ENCODE peak calls at places on chromosomes 5 and 9, in eight cellular contexts. One of them, this sample, is unnamed.

GRCh38 chr9:20570086-20570485 is 52.2 kb downstream of the MLLT3 start:
- DNase-seq in GM23338: no peak
- DNase-seq in K562: no peak
- DNase-seq in SK-N-SH: no peak
- DNase-seq in HCT116: no peak
- DNase-seq in HL-60: no peak
- DNase-seq in GM12878: no peak
- DNase-seq in HepG2: no peak
- DNase-seq in this sample: no peak

GRCh38 chr9:73149371-73150067 is 2.1 kb upstream of the ANXA1 start:
- DNase-seq in GM23338: no peak
- DNase-seq in K562: peak; percentile 44
- DNase-seq in SK-N-SH: no peak
- DNase-seq in HCT116: peak; percentile 69
- DNase-seq in HL-60: peak; percentile 75
- DNase-seq in GM12878: peak; percentile 21
- DNase-seq in HepG2: no peak
- DNase-seq in this sample: no peak

GRCh38 chr5:170303564-170303963 is 6.0 kb upstream of the LCP2 start:
- DNase-seq in GM23338: no peak
- DNase-seq in K562: no peak
- DNase-seq in SK-N-SH: no peak
- DNase-seq in HCT116: no peak
- DNase-seq in HL-60: no peak
- DNase-seq in GM12878: no peak
- DNase-seq in HepG2: no peak
- DNase-seq in this sample: no peak

GRCh38 chr9:85377751-85378289 is 363.9 kb downstream of the AGTPBP1 start:
- DNase-seq in GM23338: no peak
- DNase-seq in K562: no peak
- DNase-seq in SK-N-SH: peak; percentile 63
- DNase-seq in HCT116: no peak
- DNase-seq in HL-60: no peak
- DNase-seq in GM12878: no peak
- DNase-seq in HepG2: no peak
- DNase-seq in this sample: no peak

GRCh38 chr5:72818866-72819534 is 2.5 kb downstream of the TNPO1 start:
- DNase-seq in GM23338: peak; percentile 92
- DNase-seq in K562: peak; percentile 45
- DNase-seq in SK-N-SH: peak; percentile 67
- DNase-seq in HCT116: peak; percentile 37
- DNase-seq in HL-60: no peak
- DNase-seq in GM12878: no peak
- DNase-seq in HepG2: peak; percentile 53
- DNase-seq in this sample: no peak

GRCh38 chr5:150599917-150600511 is 40.4 kb upstream of the SYNPO start:
- DNase-seq in GM23338: no peak
- DNase-seq in K562: peak; percentile 29
- DNase-seq in SK-N-SH: peak; percentile 86
- DNase-seq in HCT116: no peak
- DNase-seq in HL-60: no peak
- DNase-seq in GM12878: no peak
- DNase-seq in HepG2: no peak
- DNase-seq in this sample: no peak

GRCh38 chr5:154794525-154795234 is 39.5 kb downstream of the LARP1 start:
- DNase-seq in GM23338: no peak
- DNase-seq in K562: no peak
- DNase-seq in SK-N-SH: no peak
- DNase-seq in HCT116: no peak
- DNase-seq in HL-60: no peak
- DNase-seq in GM12878: no peak
- DNase-seq in HepG2: no peak
- DNase-seq in this sample: no peak

GRCh38 chr5:17785774-17786173 is 151.5 kb downstream of the TAF11L14 start:
- DNase-seq in GM23338: peak; percentile 33
- DNase-seq in K562: no peak
- DNase-seq in SK-N-SH: no peak
- DNase-seq in HCT116: no peak
- DNase-seq in HL-60: no peak
- DNase-seq in GM12878: no peak
- DNase-seq in HepG2: no peak
- DNase-seq in this sample: no peak

GRCh38 chr5:174378116-174378874 is 332.8 kb downstream of the NSG2 start:
- DNase-seq in GM23338: no peak
- DNase-seq in K562: no peak
- DNase-seq in SK-N-SH: no peak
- DNase-seq in HCT116: no peak
- DNase-seq in HL-60: no peak
- DNase-seq in GM12878: no peak
- DNase-seq in HepG2: no peak
- DNase-seq in this sample: no peak

GRCh38 chr5:127812570-127812969 is 109.4 kb downstream of the CCDC192 start:
- DNase-seq in GM23338: no peak
- DNase-seq in K562: no peak
- DNase-seq in SK-N-SH: no peak
- DNase-seq in HCT116: no peak
- DNase-seq in HL-60: no peak
- DNase-seq in GM12878: no peak
- DNase-seq in HepG2: no peak
- DNase-seq in this sample: no peak

GRCh38 chr5:96884995-96885394 is 8.7 kb downstream of the ERAP2 start:
- DNase-seq in GM23338: no peak
- DNase-seq in K562: no peak
- DNase-seq in SK-N-SH: no peak
- DNase-seq in HCT116: no peak
- DNase-seq in HL-60: no peak
- DNase-seq in GM12878: no peak
- DNase-seq in HepG2: no peak
- DNase-seq in this sample: no peak

GRCh38 chr9:19785230-19785629 is 3.6 kb downstream of the SLC24A2 start:
- DNase-seq in GM23338: no peak
- DNase-seq in K562: no peak
- DNase-seq in SK-N-SH: no peak
- DNase-seq in HCT116: no peak
- DNase-seq in HL-60: no peak
- DNase-seq in GM12878: no peak
- DNase-seq in HepG2: no peak
- DNase-seq in this sample: no peak

GRCh38 chr9:89744730-89745129 is 139.9 kb downstream of the GADD45G start:
- DNase-seq in GM23338: no peak
- DNase-seq in K562: no peak
- DNase-seq in SK-N-SH: no peak
- DNase-seq in HCT116: no peak
- DNase-seq in HL-60: no peak
- DNase-seq in GM12878: no peak
- DNase-seq in HepG2: no peak
- DNase-seq in this sample: no peak

GRCh38 chr5:139867109-139867508 is 71.5 kb downstream of the PSD2 start:
- DNase-seq in GM23338: no peak
- DNase-seq in K562: no peak
- DNase-seq in SK-N-SH: no peak
- DNase-seq in HCT116: no peak
- DNase-seq in HL-60: no peak
- DNase-seq in GM12878: no peak
- DNase-seq in HepG2: no peak
- DNase-seq in this sample: no peak

GRCh38 chr9:93480728-93481324 is 27.4 kb upstream of the FAM120AOS start:
- DNase-seq in GM23338: no peak
- DNase-seq in K562: no peak
- DNase-seq in SK-N-SH: peak; percentile 39
- DNase-seq in HCT116: no peak
- DNase-seq in HL-60: no peak
- DNase-seq in GM12878: no peak
- DNase-seq in HepG2: no peak
- DNase-seq in this sample: no peak

GRCh38 chr9:94144394-94144793 is 60.1 kb downstream of the PTPDC1 start:
- DNase-seq in GM23338: no peak
- DNase-seq in K562: no peak
- DNase-seq in SK-N-SH: no peak
- DNase-seq in HCT116: no peak
- DNase-seq in HL-60: no peak
- DNase-seq in GM12878: no peak
- DNase-seq in HepG2: no peak
- DNase-seq in this sample: no peak

GRCh38 chr5:588406-588995 is 23.6 kb upstream of the CEP72 start:
- DNase-seq in GM23338: no peak
- DNase-seq in K562: no peak
- DNase-seq in SK-N-SH: no peak
- DNase-seq in HCT116: no peak
- DNase-seq in HL-60: no peak
- DNase-seq in GM12878: no peak
- DNase-seq in HepG2: no peak
- DNase-seq in this sample: no peak

GRCh38 chr9:26870292-26870691 is 22.3 kb downstream of the CAAP1 start:
- DNase-seq in GM23338: no peak
- DNase-seq in K562: no peak
- DNase-seq in SK-N-SH: no peak
- DNase-seq in HCT116: no peak
- DNase-seq in HL-60: no peak
- DNase-seq in GM12878: no peak
- DNase-seq in HepG2: no peak
- DNase-seq in this sample: no peak

GRCh38 chr9:109013678-109014145 is 413 bp upstream of the CTNNAL1 start:
- DNase-seq in GM23338: no peak
- DNase-seq in K562: no peak
- DNase-seq in SK-N-SH: no peak
- DNase-seq in HCT116: no peak
- DNase-seq in HL-60: no peak
- DNase-seq in GM12878: no peak
- DNase-seq in HepG2: no peak
- DNase-seq in this sample: no peak

DNA sequence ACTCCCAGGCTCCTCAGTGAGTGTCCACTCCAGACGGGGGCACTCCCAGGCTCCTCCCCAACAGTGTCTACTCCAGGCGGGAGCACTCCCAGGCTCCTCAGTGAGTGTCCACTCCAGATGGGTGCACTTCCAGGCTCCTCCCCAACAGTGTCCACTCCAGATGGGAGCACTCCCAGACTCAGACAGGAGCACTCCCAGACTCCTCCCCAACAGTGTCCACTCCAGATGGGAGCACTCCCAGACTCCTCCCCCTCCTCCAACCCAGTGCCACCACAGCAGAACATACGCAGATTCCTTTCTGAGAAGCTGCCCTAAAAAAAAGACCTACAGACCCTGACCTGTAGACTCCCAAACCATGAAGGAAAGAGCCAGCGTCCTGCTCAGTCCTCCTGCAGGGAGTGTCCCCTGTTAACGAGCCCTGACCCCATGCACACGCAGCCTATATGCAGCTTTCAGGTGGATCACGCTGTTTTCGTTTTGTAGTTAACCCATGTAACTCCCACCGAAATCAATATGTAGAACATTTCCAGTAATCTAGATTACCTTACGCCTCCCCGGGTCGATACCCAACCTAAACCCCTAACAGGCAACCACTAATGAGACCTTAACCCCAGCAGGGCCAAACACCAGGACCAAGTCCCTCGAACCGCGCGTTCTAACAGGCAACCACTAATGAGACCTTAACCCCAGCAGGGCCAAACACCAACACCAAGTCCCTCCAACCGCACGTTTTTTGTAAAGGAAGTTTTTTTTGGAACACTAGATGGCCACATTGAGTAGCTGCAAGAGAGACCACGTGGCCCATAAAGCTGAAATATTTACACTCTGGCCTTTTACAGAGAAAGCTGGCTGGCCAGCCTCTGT is 15.7 kb downstream of the PNPLA7 start:
- DNase-seq in GM23338: peak; percentile 84
- DNase-seq in K562: peak; percentile 61
- DNase-seq in SK-N-SH: peak; percentile 75
- DNase-seq in HCT116: peak; percentile 59
- DNase-seq in HL-60: peak; percentile 41
- DNase-seq in GM12878: no peak
- DNase-seq in HepG2: peak; percentile 81
- DNase-seq in this sample: no peak
- TF ChIP-seq REST in GM23338: no peak
- TF ChIP-seq REST in K562: no peak
- TF ChIP-seq REST in SK-N-SH: no peak
- TF ChIP-seq REST in HCT116: no peak
- TF ChIP-seq REST in HL-60: no peak
- TF ChIP-seq REST in GM12878: no peak
- TF ChIP-seq REST in HepG2: no peak
- TF ChIP-seq REST in this sample: no peak

GRCh38 chr9:137398561-137399468 is 24.1 kb downstream of the EXD3 start:
- DNase-seq in GM23338: no peak
- DNase-seq in K562: no peak
- DNase-seq in SK-N-SH: no peak
- DNase-seq in HCT116: no peak
- DNase-seq in HL-60: no peak
- DNase-seq in GM12878: no peak
- DNase-seq in HepG2: no peak
- DNase-seq in this sample: no peak
- TF ChIP-seq POLR2AphosphoS5 in GM23338: no peak
- TF ChIP-seq POLR2AphosphoS5 in K562: no peak
- TF ChIP-seq POLR2AphosphoS5 in SK-N-SH: no peak
- TF ChIP-seq POLR2AphosphoS5 in HCT116: no peak
- TF ChIP-seq POLR2AphosphoS5 in HL-60: no peak
- TF ChIP-seq POLR2AphosphoS5 in GM12878: no peak
- TF ChIP-seq POLR2AphosphoS5 in HepG2: no peak
- TF ChIP-seq POLR2AphosphoS5 in this sample: no peak

GRCh38 chr5:74424162-74424868 is 216.2 kb downstream of the ENC1 start:
- DNase-seq in GM23338: no peak
- DNase-seq in K562: no peak
- DNase-seq in SK-N-SH: no peak
- DNase-seq in HCT116: no peak
- DNase-seq in HL-60: peak; percentile 55
- DNase-seq in GM12878: no peak
- DNase-seq in HepG2: peak; percentile 75
- DNase-seq in this sample: no peak
- TF ChIP-seq REST in GM23338: no peak
- TF ChIP-seq REST in K562: no peak
- TF ChIP-seq REST in SK-N-SH: no peak
- TF ChIP-seq REST in HCT116: no peak
- TF ChIP-seq REST in HL-60: no peak
- TF ChIP-seq REST in GM12878: no peak
- TF ChIP-seq REST in HepG2: no peak
- TF ChIP-seq REST in this sample: no peak

DNA sequence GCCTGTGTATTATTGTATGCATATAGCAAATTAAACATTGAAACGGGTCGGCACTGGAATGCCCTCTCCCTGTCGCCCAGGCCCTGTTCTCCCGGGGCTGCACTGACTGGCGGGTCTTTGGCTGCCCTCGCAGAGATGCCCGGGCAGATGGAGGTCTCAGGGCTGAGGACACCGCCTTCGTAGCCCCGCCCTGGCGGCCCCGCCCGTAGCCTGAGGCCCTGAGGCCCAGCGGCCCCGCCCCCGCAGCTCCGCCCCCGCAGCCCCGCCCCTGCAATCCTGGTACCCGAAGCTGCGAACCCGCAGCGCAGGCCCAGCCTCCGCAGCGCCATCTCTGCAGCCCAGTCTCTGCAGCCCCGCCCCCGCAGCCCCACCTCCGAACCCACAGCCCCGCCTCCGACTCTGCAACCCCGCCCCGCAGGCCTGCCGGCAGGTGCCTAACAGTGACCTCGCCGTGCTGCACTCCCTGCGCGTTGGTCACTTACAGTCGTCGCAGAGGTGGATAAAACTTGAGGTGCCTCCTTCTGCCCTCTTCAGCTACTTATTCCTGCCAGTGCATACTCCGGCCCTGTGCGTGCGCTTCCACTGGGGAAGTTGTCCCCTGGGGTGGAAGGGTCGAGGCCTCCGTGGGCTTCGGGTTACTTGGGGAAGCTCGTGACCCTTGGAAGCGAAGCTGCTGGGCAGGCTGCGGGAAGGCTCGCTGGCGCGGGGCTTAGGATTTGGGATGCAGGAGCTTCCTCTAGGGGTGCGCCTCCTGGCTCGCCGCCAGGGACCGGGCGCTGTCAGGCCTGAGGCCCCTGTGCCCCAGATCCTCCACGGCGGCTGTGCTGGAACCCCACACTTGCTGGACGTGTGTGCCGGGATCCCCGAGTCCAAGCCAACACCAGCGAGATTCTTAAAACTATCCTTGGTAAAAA is 72.3 kb downstream of the ICE1 start:
- DNase-seq in GM23338: peak; percentile 96
- DNase-seq in K562: peak; percentile 99
- DNase-seq in SK-N-SH: peak; percentile 24
- DNase-seq in HCT116: peak; percentile 55
- DNase-seq in HL-60: peak; percentile 30
- DNase-seq in GM12878: peak; percentile 12
- DNase-seq in HepG2: peak; percentile 51
- DNase-seq in this sample: no peak
- TF ChIP-seq POLR2AphosphoS5 in GM23338: peak; percentile 18
- TF ChIP-seq POLR2AphosphoS5 in K562: no peak
- TF ChIP-seq POLR2AphosphoS5 in SK-N-SH: no peak
- TF ChIP-seq POLR2AphosphoS5 in HCT116: no peak
- TF ChIP-seq POLR2AphosphoS5 in HL-60: no peak
- TF ChIP-seq POLR2AphosphoS5 in GM12878: no peak
- TF ChIP-seq POLR2AphosphoS5 in HepG2: no peak
- TF ChIP-seq POLR2AphosphoS5 in this sample: no peak

This sample was measured in Panc1.